ENCODE peak calls at places on chromosomes 13 and 19, in seven cellular contexts. Q is kidney glomerular epithelial cell; A is KG1; V is M059J; U is stimulated activated CD8-positive, alpha-beta memory T cell treated with anti-CD3 and anti-CD28 coated beads, Interleukin-7, amount 100 ng/mL, for 1 hour; L is activated naive CD8-positive, alpha-beta T cell treated with anti-CD3 and anti-CD28 coated beads, Interleukin-2, amount 50 U/mL, for 24 hours; T is renal cortical epithelial cell. C is an unnamed sample.

GRCh38 chr13:99197257-99197651 is 3.4 kb upstream of the UBAC2 start:
- DNase-seq in U (no peak), T (no peak), L (no peak), Q (no peak), A (no peak), V (no peak), C (no peak)

GRCh38 chr13:113650731-113651148 is 7.3 kb downstream of the ATP4B start:
- DNase-seq in L (no peak), T (no peak), A (no peak), U (no peak), Q (no peak), V (no peak), C (no peak)

GRCh38 chr19:10826846-10827245 is 9.2 kb downstream of the TMED1 start:
- DNase-seq in U (no peak), Q (no peak), L (no peak), V (no peak), A (no peak), T (no peak), C (no peak)

GRCh38 chr13:24097064-24097463 is 63.5 kb upstream of the SPATA13 start:
- DNase-seq in V (peak; percentile 57), T (peak; percentile 96), U (no peak), A (no peak), Q (no peak), L (peak; percentile 48), C (peak; percentile 27)

GRCh38 chr19:2474232-2475017 is 1.5 kb upstream of the GADD45B start:
- DNase-seq in U (peak; percentile 76), V (peak; percentile 87), Q (peak; percentile 74), A (peak; percentile 69), L (peak; percentile 95), T (peak; percentile 62), C (peak; percentile 86)

GRCh38 chr13:100610399-100611347 is 22.1 kb upstream of the GGACT start:
- DNase-seq in L (no peak), U (no peak), T (no peak), V (no peak), A (peak; percentile 60), Q (no peak), C (no peak)

GRCh38 chr13:99014391-99014988 is 36.6 kb upstream of the DOCK9 start:
- DNase-seq in T (no peak), Q (no peak), A (no peak), U (no peak), V (no peak), L (no peak), C (no peak)

GRCh38 chr19:991174-991931 is 7.2 kb downstream of the WDR18 start:
- DNase-seq in V (no peak), T (no peak), L (peak; percentile 75), U (peak; percentile 10), Q (no peak), A (no peak), C (no peak)

GRCh38 chr19:38842439-38843174 is 7.2 kb downstream of the HNRNPL start:
- DNase-seq in A (no peak), V (no peak), T (no peak), L (peak; percentile 59), U (peak; percentile 32), Q (no peak), C (no peak)

GRCh38 chr19:11606484-11606883 is 9.2 kb downstream of the ZNF627 start:
- DNase-seq in T (no peak), A (no peak), Q (no peak), U (no peak), V (no peak), L (no peak), C (no peak)

GRCh38 chr19:58562126-58563033 is 4.0 kb upstream of the UBE2M start:
- DNase-seq in T (no peak), Q (no peak), V (no peak), L (no peak), A (no peak), U (no peak), C (no peak)

GRCh38 chr13:94305463-94305862 is 174.0 kb downstream of the DCT start:
- DNase-seq in A (no peak), L (no peak), V (peak; percentile 65), T (peak; percentile 81), Q (no peak), U (no peak), C (no peak)

GRCh38 chr13:114339779-114340534 is 25.7 kb downstream of the CHAMP1 start:
- DNase-seq in T (peak; percentile 59), L (peak; percentile 39), Q (peak; percentile 33), V (peak; percentile 58), A (no peak), U (peak; percentile 5), C (peak; percentile 49)

GRCh38 chr19:54299126-54299498 is 13.9 kb downstream of the LILRA5 start:
- DNase-seq in Q (no peak), T (no peak), A (no peak), U (no peak), V (no peak), L (no peak), C (no peak)

GRCh38 chr13:35475960-35476943 is at the start of gene MAB21L1:
- DNase-seq in A (peak; percentile 31), Q (no peak), T (no peak), V (peak; percentile 72), L (no peak), U (no peak), C (no peak)

GRCh38 chr19:39506944-39507714 is 7.8 kb upstream of the SELENOV start:
- DNase-seq in Q (peak; percentile 35), V (peak; percentile 58), L (peak; percentile 70), T (no peak), A (no peak), U (no peak), C (peak; percentile 79)

GRCh38 chr19:4473011-4473410 is 914 bp downstream of the HDGFL2 start:
- DNase-seq in T (no peak), V (no peak), A (no peak), U (no peak), Q (no peak), L (no peak), C (no peak)

GRCh38 chr13:78370231-78370630 is 233.1 kb downstream of the POU4F1 start:
- DNase-seq in U (no peak), A (no peak), Q (no peak), T (no peak), V (no peak), L (no peak), C (no peak)

GRCh38 chr19:4182082-4182926 is at the start of the genes ANKRD24 and SIRT6:
- DNase-seq in U (peak; percentile 92), T (peak; percentile 87), Q (peak; percentile 70), A (peak; percentile 93), V (peak; percentile 92), L (peak; percentile 98), C (peak; percentile 93)

GRCh38 chr19:35458821-35459391 is 10.8 kb downstream of the FFAR2 start:
- DNase-seq in V (no peak), Q (no peak), U (no peak), L (no peak), T (peak; percentile 5), A (no peak), C (no peak)

GRCh38 chr19:48686103-48686502 is 9.7 kb upstream of the FUT2 start:
- DNase-seq in V (no peak), L (no peak), U (no peak), A (no peak), Q (no peak), T (no peak), C (no peak)

GRCh38 chr19:6373813-6374108 is 1.2 kb downstream of the ALKBH7 start:
- DNase-seq in U (no peak), V (no peak), T (no peak), L (no peak), Q (no peak), A (no peak), C (no peak)

GRCh38 chr13:41465215-41465907 is 8.0 kb downstream of the RGCC start:
- DNase-seq in A (peak; percentile 55), V (peak; percentile 80), Q (no peak), L (peak; percentile 84), U (peak; percentile 69), T (peak; percentile 73), C (no peak)

GRCh38 chr19:47798904-47799266 is 5.5 kb downstream of the TPRX1 start:
- DNase-seq in Q (no peak), U (no peak), A (no peak), T (no peak), L (no peak), V (no peak), C (no peak)

GRCh38 chr19:9673912-9674668 is 810 bp downstream of the ZNF562 start:
- DNase-seq in L (peak; percentile 21), A (no peak), U (no peak), V (peak; percentile 26), Q (peak; percentile 31), T (peak; percentile 39), C (peak; percentile 56)

GRCh38 chr19:8017808-8018207 is 12.4 kb upstream of the ELAVL1 start:
- DNase-seq in A (no peak), L (peak; percentile 31), V (no peak), Q (no peak), U (no peak), T (no peak), C (no peak)

GRCh38 chr13:44088409-44088808 is 208.7 kb downstream of the LACC1 start:
- DNase-seq in V (no peak), L (no peak), Q (no peak), A (no peak), U (no peak), T (no peak), C (no peak)

GRCh38 chr13:44819762-44820161 is 169.5 kb downstream of the NUFIP1 start:
- DNase-seq in L (no peak), Q (no peak), T (no peak), V (no peak), A (no peak), U (no peak), C (no peak)

GRCh38 chr19:47514151-47514868 is 553 bp downstream of the NAPA start:
- DNase-seq in T (no peak), A (no peak), U (no peak), L (no peak), Q (peak; percentile 3), V (no peak), C (no peak)

GRCh38 chr19:33724723-33725060 is 72.0 kb upstream of the KCTD15 start:
- DNase-seq in V (no peak), U (no peak), Q (no peak), A (no peak), T (no peak), L (no peak), C (no peak)

GRCh38 chr19:3573162-3573857 is 566 bp downstream of the HMG20B start:
- DNase-seq in V (peak; percentile 24), Q (no peak), A (no peak), L (peak; percentile 36), T (no peak), U (no peak), C (no peak)

GRCh38 chr13:45219938-45220375 is 19.1 kb upstream of the KCTD4 start:
- DNase-seq in T (peak; percentile 98), A (no peak), U (no peak), Q (peak; percentile 67), L (no peak), V (peak; percentile 91), C (peak; percentile 89)